ENCODE peak calls at places on chromosome 10, in eight cellular contexts. I is OCI-LY7, C is SK-N-SH, R is GM23248, S is PC-3, B is HCT116, G is MM.1S, W is neural progenitor cell. U is an unnamed sample.

GRCh38 chr10:630581-631073 is 58.8 kb downstream of the DIP2C start:
- DNase-seq in I (no peak), C (no peak), R (no peak), S (no peak), B (no peak), G (no peak), W (no peak), U (no peak)

GRCh38 chr10:59047180-59047579 is 129.3 kb upstream of the PHYHIPL start:
- DNase-seq in I (no peak), C (no peak), R (no peak), S (peak; percentile 11), B (no peak), G (no peak), W (no peak), U (no peak)

GRCh38 chr10:33150904-33151303 is 183.6 kb downstream of the NRP1 start:
- DNase-seq in I (peak; percentile 69), C (no peak), R (no peak), S (peak; percentile 92), B (no peak), G (no peak), W (no peak), U (no peak)

GRCh38 chr10:77073066-77073960 is 564.3 kb downstream of the KCNMA1 start:
- DNase-seq in I (no peak), C (no peak), R (peak; percentile 6), S (no peak), B (no peak), G (no peak), W (no peak), U (no peak)

GRCh38 chr10:60353519-60354258 is 36.0 kb downstream of the ANK3 start:
- DNase-seq in I (no peak), C (no peak), R (no peak), S (no peak), B (no peak), G (no peak), W (peak; percentile 51), U (no peak)

GRCh38 chr10:48608279-48608681 is 3.4 kb upstream of the ARHGAP22 start:
- DNase-seq in I (peak; percentile 76), C (peak; percentile 67), R (peak; percentile 63), S (no peak), B (peak; percentile 34), G (peak; percentile 82), W (peak; percentile 72), U (peak; percentile 89)

GRCh38 chr10:24503627-24504320 is 219.9 kb downstream of the ARHGAP21 start:
- DNase-seq in I (peak; percentile 26), C (peak; percentile 63), R (peak; percentile 56), S (peak; percentile 69), B (peak; percentile 48), G (peak; percentile 64), W (peak; percentile 56), U (peak; percentile 90)

GRCh38 chr10:69359089-69360025 is 57.4 kb downstream of the TACR2 start:
- DNase-seq in I (no peak), C (no peak), R (no peak), S (no peak), B (no peak), G (no peak), W (no peak), U (no peak)

GRCh38 chr10:46091834-46092522 is 45.9 kb upstream of the MSMB start:
- DNase-seq in I (peak; percentile 23), C (no peak), R (no peak), S (no peak), B (no peak), G (peak; percentile 64), W (no peak), U (no peak)

GRCh38 chr10:61975107-61975932 is 73.8 kb downstream of the ARID5B start:
- DNase-seq in I (peak; percentile 58), C (no peak), R (peak; percentile 94), S (peak; percentile 97), B (no peak), G (no peak), W (no peak), U (no peak)

GRCh38 chr10:3136763-3137611 is 35.6 kb downstream of the PITRM1 start:
- DNase-seq in I (no peak), C (no peak), R (peak; percentile 98), S (no peak), B (no peak), G (no peak), W (no peak), U (no peak)

GRCh38 chr10:92839191-92840085 is 8.9 kb upstream of the EXOC6 start:
- DNase-seq in I (peak; percentile 59), C (peak; percentile 63), R (peak; percentile 41), S (no peak), B (no peak), G (peak; percentile 38), W (peak; percentile 70), U (peak; percentile 90)

GRCh38 chr10:83862723-83863122 is 276.6 kb upstream of the GHITM start:
- DNase-seq in I (no peak), C (no peak), R (no peak), S (no peak), B (no peak), G (no peak), W (no peak), U (no peak)

GRCh38 chr10:110067960-110068770 is 60.4 kb downstream of the ADD3 start:
- DNase-seq in I (peak; percentile 28), C (no peak), R (peak; percentile 39), S (no peak), B (no peak), G (peak; percentile 63), W (peak; percentile 26), U (peak; percentile 37)

GRCh38 chr10:59006511-59007306 is 169.7 kb upstream of the PHYHIPL start:
- DNase-seq in I (no peak), C (no peak), R (peak; percentile 84), S (peak; percentile 37), B (no peak), G (no peak), W (no peak), U (no peak)

GRCh38 chr10:3754727-3755439 is 30.1 kb downstream of the KLF6 start:
- DNase-seq in I (no peak), C (no peak), R (peak; percentile 95), S (peak; percentile 86), B (peak; percentile 91), G (no peak), W (no peak), U (no peak)

GRCh38 chr10:93058139-93058538 is 2.5 kb upstream of the CYP26C1 start:
- DNase-seq in I (no peak), C (no peak), R (no peak), S (peak; percentile 46), B (no peak), G (no peak), W (no peak), U (no peak)

DNA sequence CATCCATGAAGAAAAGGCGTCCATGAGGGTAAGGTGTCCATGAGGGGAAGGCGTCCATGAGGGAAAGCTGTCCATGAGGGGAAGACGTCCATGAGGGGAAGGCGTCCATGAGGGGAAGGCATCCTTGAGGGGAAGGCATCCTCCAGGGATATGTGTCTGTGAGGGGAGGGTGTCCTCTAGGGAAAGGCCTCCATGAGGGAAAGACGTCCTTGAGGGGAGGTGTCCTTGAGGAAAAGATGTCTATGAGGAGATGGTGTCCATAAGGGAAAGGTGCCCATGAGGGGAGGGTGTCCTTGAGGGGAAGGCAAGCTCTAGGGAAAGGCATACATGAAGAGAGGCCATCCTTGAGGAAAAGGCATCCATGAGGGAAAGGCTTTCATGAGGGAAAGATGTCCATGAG is 92.6 kb downstream of the INPP5A start:
- DNase-seq in I (no peak), C (no peak), R (no peak), S (no peak), B (no peak), G (no peak), W (no peak), U (no peak)
- TF ChIP-seq EZH2phosphoT487 in I (no peak), C (no peak), R (no peak), S (no peak), B (no peak), G (no peak), W (no peak), U (no peak)

DNA sequence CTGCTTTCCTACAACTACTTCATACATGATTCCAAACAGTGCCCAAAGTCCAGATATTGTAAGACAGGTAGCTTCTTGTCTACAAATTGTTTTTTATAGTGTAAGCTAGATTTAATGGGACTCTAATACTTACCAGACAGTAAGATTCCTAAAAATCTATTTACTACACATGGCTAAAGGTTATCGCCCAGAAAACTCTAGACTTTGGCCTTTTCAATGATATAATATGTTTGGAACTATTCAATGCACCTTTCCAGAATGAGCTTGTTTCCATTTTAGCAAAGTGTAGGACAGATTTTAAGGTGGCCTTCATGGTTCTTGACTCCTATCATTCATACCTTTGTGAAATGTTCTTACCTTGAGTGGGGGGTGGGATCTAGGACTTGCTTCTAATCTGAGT is 951.0 kb downstream of the SORCS1 start:
- DNase-seq in I (no peak), C (no peak), R (no peak), S (no peak), B (no peak), G (no peak), W (no peak), U (no peak)
- TF ChIP-seq EZH2phosphoT487 in I (no peak), C (no peak), R (no peak), S (no peak), B (no peak), G (no peak), W (no peak), U (no peak)

GRCh38 chr10:21423850-21424249 is 101.6 kb downstream of the SKIDA1 start:
- DNase-seq in I (no peak), C (no peak), R (no peak), S (no peak), B (no peak), G (no peak), W (no peak), U (no peak)

GRCh38 chr10:21423338-21423737 is 102.1 kb downstream of the SKIDA1 start:
- DNase-seq in I (no peak), C (no peak), R (no peak), S (no peak), B (no peak), G (no peak), W (no peak), U (no peak)

GRCh38 chr10:21421016-21421415 is 104.5 kb downstream of the SKIDA1 start:
- DNase-seq in I (no peak), C (no peak), R (no peak), S (no peak), B (no peak), G (no peak), W (no peak), U (no peak)

GRCh38 chr10:21424511-21424910 is 101.0 kb downstream of the SKIDA1 start:
- DNase-seq in I (no peak), C (no peak), R (peak; percentile 71), S (no peak), B (no peak), G (no peak), W (no peak), U (no peak)

DNA sequence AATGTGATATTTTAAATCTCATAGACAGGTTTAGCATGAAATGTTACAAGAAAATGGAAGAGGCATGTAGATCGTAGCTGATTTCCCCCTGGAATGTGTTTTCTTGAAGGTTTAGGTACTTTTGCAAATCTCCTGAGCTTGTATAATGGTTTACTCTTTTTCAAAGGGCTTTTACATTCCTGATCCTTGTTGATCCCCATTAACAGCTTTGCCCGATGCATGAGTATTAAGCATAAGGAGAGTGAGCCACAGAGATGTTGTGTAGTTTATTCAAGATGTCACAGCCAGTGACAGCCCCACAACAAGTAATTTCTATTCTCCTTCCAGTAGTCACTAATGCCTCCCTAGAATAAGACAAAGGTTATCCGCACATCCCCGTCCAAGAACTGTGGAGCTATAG is 103.7 kb downstream of the SKIDA1 start:
- DNase-seq in I (no peak), C (no peak), R (no peak), S (no peak), B (no peak), G (no peak), W (peak; percentile 25), U (no peak)
- TF ChIP-seq EZH2phosphoT487 in I (no peak), C (no peak), R (no peak), S (no peak), B (no peak), G (no peak), W (no peak), U (no peak)

GRCh38 chr10:42930516-42931205 is 146.2 kb upstream of the RET start:
- DNase-seq in I (no peak), C (no peak), R (no peak), S (no peak), B (no peak), G (no peak), W (no peak), U (no peak)
- TF ChIP-seq EZH2phosphoT487 in I (no peak), C (no peak), R (no peak), S (no peak), B (no peak), G (no peak), W (no peak), U (no peak)

U was measured in GM23338.